ENCODE peak calls at places on chromosomes 11 and 22, in seven cellular contexts. E is testis, W is fibroblast of the aortic adventitia, S is stomach, F is astrocyte of the spinal cord, C is A549, Q is lower lobe of right lung. Y is an unnamed sample.

GRCh38 chr22:31490496-31490925 is 869 bp upstream of the EIF4ENIF1 start:
- DNase-seq in E (peak; percentile 56), W (peak; percentile 65), S (peak; percentile 53), F (no peak), C (peak; percentile 37), Q (peak; percentile 72), Y (no peak)

GRCh38 chr11:5004429-5005274 is 10.0 kb downstream of the OR51L1 start:
- DNase-seq in E (peak; percentile 82), W (peak; percentile 56), S (peak; percentile 72), F (peak; percentile 64), C (peak; percentile 5), Q (no peak), Y (no peak)

GRCh38 chr11:16912607-16913006 is 101.6 kb downstream of the PLEKHA7 start:
- DNase-seq in E (no peak), W (no peak), S (peak; percentile 56), F (no peak), C (no peak), Q (no peak), Y (no peak)

GRCh38 chr11:13336246-13336873 is 58.8 kb downstream of the BMAL1 start:
- DNase-seq in E (peak; percentile 34), W (no peak), S (peak; percentile 54), F (peak; percentile 39), C (no peak), Q (no peak), Y (no peak)

GRCh38 chr11:64249563-64250405 is 1.5 kb upstream of the PLCB3 start:
- DNase-seq in E (no peak), W (no peak), S (no peak), F (no peak), C (no peak), Q (no peak), Y (no peak)

GRCh38 chr11:72641900-72642814 is 32.1 kb downstream of the PDE2A start:
- DNase-seq in E (peak; percentile 23), W (no peak), S (peak; percentile 39), F (no peak), C (peak; percentile 69), Q (peak; percentile 61), Y (no peak)

GRCh38 chr11:33227578-33228261 is 29.5 kb upstream of the HIPK3 start:
- DNase-seq in E (no peak), W (peak; percentile 72), S (no peak), F (no peak), C (no peak), Q (no peak), Y (no peak)

GRCh38 chr11:57144531-57145320 is 37.0 kb upstream of the LRRC55 start:
- DNase-seq in E (no peak), W (no peak), S (no peak), F (no peak), C (no peak), Q (no peak), Y (no peak)

GRCh38 chr22:44683237-44683636 is 18.8 kb upstream of the PRR5 start:
- DNase-seq in E (no peak), W (no peak), S (no peak), F (no peak), C (no peak), Q (no peak), Y (no peak)

GRCh38 chr11:25453471-25453870 is 878.5 kb upstream of the ANO3 start:
- DNase-seq in E (peak; percentile 16), W (no peak), S (no peak), F (no peak), C (no peak), Q (no peak), Y (no peak)

GRCh38 chr22:46572911-46573780 is 35.7 kb upstream of the CELSR1 start:
- DNase-seq in E (no peak), W (no peak), S (peak; percentile 63), F (no peak), C (no peak), Q (peak; percentile 33), Y (no peak)

GRCh38 chr11:113213549-113213948 is 100.8 kb upstream of the TTC12 start:
- DNase-seq in E (no peak), W (no peak), S (peak; percentile 52), F (no peak), C (no peak), Q (no peak), Y (no peak)

GRCh38 chr11:128399186-128399585 is 188.2 kb downstream of the ETS1 start:
- DNase-seq in E (no peak), W (peak; percentile 43), S (no peak), F (peak; percentile 66), C (no peak), Q (no peak), Y (no peak)

GRCh38 chr11:19777342-19778102 is 64.9 kb downstream of the NAV2 start:
- DNase-seq in E (no peak), W (peak; percentile 78), S (no peak), F (peak; percentile 64), C (peak; percentile 68), Q (no peak), Y (no peak)

GRCh38 chr22:33919591-33920501 is at the start of gene LARGE1:
- DNase-seq in E (peak; percentile 43), W (peak; percentile 17), S (peak; percentile 63), F (no peak), C (peak; percentile 11), Q (peak; percentile 64), Y (peak; percentile 85)

GRCh38 chr22:28992565-28993326 is 68.9 kb downstream of the C22orf31 start:
- DNase-seq in E (no peak), W (no peak), S (no peak), F (no peak), C (no peak), Q (no peak), Y (no peak)

GRCh38 chr11:86548278-86548917 is 124.0 kb downstream of the ME3 start:
- DNase-seq in E (peak; percentile 39), W (peak; percentile 94), S (no peak), F (peak; percentile 41), C (no peak), Q (no peak), Y (no peak)

GRCh38 chr11:96207459-96208449 is 135.2 kb downstream of the MAML2 start:
- DNase-seq in E (no peak), W (no peak), S (no peak), F (no peak), C (no peak), Q (no peak), Y (no peak)

GRCh38 chr22:26103023-26103422 is 66.2 kb upstream of the SEZ6L start:
- DNase-seq in E (no peak), W (no peak), S (no peak), F (no peak), C (no peak), Q (no peak), Y (no peak)

GRCh38 chr11:12599408-12600143 is 74.6 kb upstream of the TEAD1 start:
- DNase-seq in E (peak; percentile 75), W (no peak), S (peak; percentile 63), F (no peak), C (peak; percentile 41), Q (peak; percentile 91), Y (no peak)

DNA sequence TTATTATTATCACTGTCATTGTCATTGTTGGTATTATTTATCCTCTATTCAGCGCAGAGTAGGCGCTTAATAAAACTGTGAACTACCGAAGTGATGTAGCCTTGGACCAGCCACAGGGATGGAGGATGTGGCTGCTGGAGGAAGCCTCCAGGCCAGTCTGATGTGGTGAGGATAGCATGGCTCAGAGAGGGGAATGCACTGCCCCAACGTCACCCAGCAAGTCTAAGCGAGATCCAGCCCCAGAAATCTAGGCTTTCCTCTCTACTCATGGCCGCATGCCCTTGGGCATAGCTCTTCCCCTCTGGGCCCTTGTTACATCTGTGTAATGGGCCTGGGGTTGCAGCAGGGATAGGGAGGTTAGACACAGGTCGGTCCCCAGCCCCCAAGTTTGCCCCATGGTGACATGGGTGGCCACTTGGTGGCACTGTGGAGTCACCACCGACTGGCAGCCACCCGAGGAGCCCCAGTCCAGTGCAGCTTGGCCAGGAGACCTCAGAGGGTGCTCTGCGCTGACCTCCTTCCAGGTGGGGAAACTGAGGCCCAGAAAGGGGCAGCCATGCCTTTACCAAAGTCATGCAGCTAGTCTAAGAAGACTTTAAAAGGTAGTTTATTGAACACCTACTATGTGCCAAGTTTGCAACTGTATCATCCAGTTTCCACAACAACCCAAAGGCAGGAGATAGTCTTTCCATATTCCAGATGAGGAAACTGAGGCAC is 395.7 kb downstream of the MN1 start:
- DNase-seq in E (peak; percentile 72), W (peak; percentile 52), S (peak; percentile 73), F (peak; percentile 38), C (peak; percentile 55), Q (peak; percentile 60), Y (peak; percentile 88)
- TF ChIP-seq CTCF in E (peak; percentile 67), W (peak; percentile 60), S (peak; percentile 66), F (peak; percentile 82), C (peak; percentile 64), Q (peak; percentile 69), Y (peak; percentile 76)

DNA sequence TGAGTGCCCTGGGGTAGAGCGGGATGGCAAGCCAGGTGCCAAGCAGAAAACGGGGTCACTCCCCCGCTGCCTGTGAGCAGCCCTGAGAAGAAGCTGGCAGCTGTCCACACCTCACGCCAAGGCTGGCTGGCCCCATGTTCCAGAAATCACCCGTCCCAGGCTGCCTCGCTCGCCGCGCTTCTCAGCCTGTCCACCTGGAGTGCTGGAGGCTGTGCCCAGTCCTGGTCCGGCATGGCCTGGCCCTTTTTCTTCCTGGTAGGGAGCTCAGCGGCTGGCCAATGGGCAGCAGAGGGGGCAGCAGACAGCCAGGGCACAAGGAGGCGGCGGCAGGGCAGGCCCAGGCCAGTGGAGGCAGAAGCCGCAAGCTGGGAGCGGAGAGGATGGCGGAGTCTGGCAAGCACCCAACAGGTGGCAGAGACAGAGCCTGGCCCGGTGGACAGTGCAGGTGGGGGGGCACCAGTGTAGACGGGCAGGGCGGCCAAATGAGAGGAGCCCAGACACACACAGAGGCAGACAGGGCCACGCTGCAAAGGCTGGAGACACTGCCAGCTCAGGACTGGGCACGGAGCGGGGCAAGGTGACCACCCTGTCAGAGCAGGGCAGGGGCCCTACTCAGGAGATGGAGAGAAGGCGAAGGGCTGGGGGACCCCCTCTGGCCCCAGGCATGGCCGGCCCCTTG is 37.2 kb upstream of the TH start:
- DNase-seq in E (peak; percentile 71), W (no peak), S (peak; percentile 85), F (no peak), C (no peak), Q (peak; percentile 54), Y (peak; percentile 84)
- TF ChIP-seq CTCF in E (no peak), W (no peak), S (peak; percentile 31), F (no peak), C (no peak), Q (no peak), Y (no peak)

GRCh38 chr11:125950178-125950490 is 4.3 kb downstream of the VSIG10L2 start:
- DNase-seq in E (no peak), W (no peak), S (no peak), F (no peak), C (no peak), Q (no peak), Y (peak; percentile 76)

GRCh38 chr11:125952973-125953372 is 7.1 kb downstream of the VSIG10L2 start:
- DNase-seq in E (peak; percentile 36), W (peak; percentile 67), S (peak; percentile 51), F (no peak), C (no peak), Q (peak; percentile 66), Y (no peak)

GRCh38 chr11:125952559-125952958 is 6.7 kb downstream of the VSIG10L2 start:
- DNase-seq in E (no peak), W (no peak), S (no peak), F (no peak), C (no peak), Q (no peak), Y (no peak)

GRCh38 chr11:125950696-125951645 is 5.1 kb downstream of the VSIG10L2 start:
- DNase-seq in E (peak; percentile 48), W (peak; percentile 88), S (no peak), F (no peak), C (no peak), Q (no peak), Y (peak; percentile 68)

GRCh38 chr11:125951731-125952130 is 5.9 kb downstream of the VSIG10L2 start:
- DNase-seq in E (no peak), W (no peak), S (no peak), F (no peak), C (no peak), Q (no peak), Y (no peak)
- TF ChIP-seq CTCF in E (no peak), W (no peak), S (no peak), F (no peak), C (no peak), Q (no peak), Y (no peak)

GRCh38 chr22:40856513-40857308 is at the start of the genes ST13 and XPNPEP3:
- DNase-seq in E (peak; percentile 98), W (peak; percentile 97), S (peak; percentile 97), F (peak; percentile 97), C (peak; percentile 50), Q (peak; percentile 99), Y (peak; percentile 98)
- TF ChIP-seq CTCF in E (no peak), W (peak; percentile 25), S (peak; percentile 12), F (peak; percentile 18), C (peak; percentile 12), Q (peak; percentile 22), Y (peak; percentile 42)